ENCODE peak calls at places on chromosome 16, in six cellular contexts. W is A549; X is activated naive CD4-positive, alpha-beta T cell treated with anti-CD3 and anti-CD28 coated beads for 36 hours; U is HT-29; I is NCI-H510A; O is cardiac fibroblast. Z is an unnamed sample.

GRCh38 chr16:87235810-87236515 is 81.2 kb downstream of the C16orf95 start:
- DNase-seq in W (no peak), X (no peak), U (no peak), I (no peak), O (no peak), Z (no peak)

GRCh38 chr16:21218135-21218534 is 6.8 kb upstream of the ZP2 start:
- DNase-seq in W (no peak), X (no peak), U (no peak), I (no peak), O (no peak), Z (no peak)

GRCh38 chr16:30658731-30659506 is 688 bp downstream of the FBRS start:
- DNase-seq in W (peak), X (no peak), U (peak), I (peak), O (peak), Z (peak)

GRCh38 chr16:49281843-49282642 is 405 bp upstream of the CBLN1 start:
- DNase-seq in W (peak), X (peak), U (peak), I (peak), O (peak), Z (no peak)

GRCh38 chr16:67961551-67961957 is 6.9 kb downstream of the SLC12A4 start:
- DNase-seq in W (no peak), X (no peak), U (peak), I (peak), O (no peak), Z (no peak)

GRCh38 chr16:89908236-89908635 is 10.4 kb upstream of the MC1R start:
- DNase-seq in W (no peak), X (no peak), U (no peak), I (no peak), O (no peak), Z (no peak)

GRCh38 chr16:10490141-10490540 is 90.3 kb downstream of the EMP2 start:
- DNase-seq in W (no peak), X (no peak), U (no peak), I (no peak), O (no peak), Z (no peak)

GRCh38 chr16:49833055-49833454 is 22.9 kb downstream of the ZNF423 start:
- DNase-seq in W (no peak), X (no peak), U (no peak), I (no peak), O (peak), Z (no peak)

GRCh38 chr16:56950881-56951771 is 10.6 kb upstream of the CETP start:
- DNase-seq in W (peak), X (peak), U (peak), I (peak), O (peak), Z (peak)

GRCh38 chr16:31875112-31875803 is 1.7 kb downstream of the ZNF267 start:
- DNase-seq in W (no peak), X (no peak), U (no peak), I (no peak), O (peak), Z (no peak)

GRCh38 chr16:87117936-87118335 is 199.3 kb downstream of the C16orf95 start:
- DNase-seq in W (no peak), X (no peak), U (no peak), I (no peak), O (no peak), Z (no peak)

GRCh38 chr16:14181371-14182050 is 110.4 kb downstream of the MRTFB start:
- DNase-seq in W (peak), X (no peak), U (no peak), I (no peak), O (peak), Z (no peak)

GRCh38 chr16:83215417-83216001 is 588.7 kb downstream of the CDH13 start:
- DNase-seq in W (peak), X (peak), U (peak), I (no peak), O (peak), Z (peak)

GRCh38 chr16:899678-900060 is 71.1 kb downstream of the LMF1 start:
- DNase-seq in W (no peak), X (no peak), U (no peak), I (no peak), O (no peak), Z (no peak)

GRCh38 chr16:87465306-87465705 is 27.5 kb downstream of the ZCCHC14 start:
- DNase-seq in W (no peak), X (peak), U (peak), I (no peak), O (peak), Z (peak)

GRCh38 chr16:89452925-89453324 is 37.4 kb downstream of the ANKRD11 start:
- DNase-seq in W (no peak), X (no peak), U (no peak), I (no peak), O (no peak), Z (no peak)

GRCh38 chr16:67397812-67398545 is 4.7 kb upstream of the TPPP3 start:
- DNase-seq in W (no peak), X (no peak), U (no peak), I (no peak), O (no peak), Z (no peak)

GRCh38 chr16:88619859-88620655 is 18.3 kb upstream of the IL17C start:
- DNase-seq in W (no peak), X (no peak), U (no peak), I (no peak), O (peak), Z (no peak)

GRCh38 chr16:23035240-23035639 is 114.0 kb downstream of the USP31 start:
- DNase-seq in W (no peak), X (no peak), U (no peak), I (no peak), O (no peak), Z (no peak)

GRCh38 chr16:1520461-1520860 is 13.0 kb upstream of the TMEM204 start:
- DNase-seq in W (no peak), X (no peak), U (no peak), I (no peak), O (no peak), Z (no peak)

GRCh38 chr16:3007957-3008748 is 4.6 kb upstream of the CLDN9 start:
- DNase-seq in W (no peak), X (no peak), U (peak), I (no peak), O (no peak), Z (no peak)

Z was measured in Caki2.